ENCODE peak calls at places on chromosomes 2 and 18, in five cellular contexts. J is DMS 273 treated with DMSO at 0.1 percent for 48 hours, Y is SHP77, V is GM12891, D is RWPE1. G is an unnamed sample.

GRCh38 chr2:182330451-182331325 is 96.1 kb downstream of the PDE1A start:
- DNase-seq in V (no peak), J (no peak), D (no peak), Y (no peak), G (no peak)

GRCh38 chr2:133986076-133986837 is 267.6 kb upstream of the MGAT5 start:
- DNase-seq in J (no peak), D (peak; percentile 46), V (no peak), Y (no peak), G (no peak)

GRCh38 chr18:56083097-56083865 is 495.3 kb upstream of the TCF4 start:
- DNase-seq in D (no peak), V (no peak), J (no peak), Y (peak; percentile 5), G (no peak)

GRCh38 chr2:219644801-219645480 is 17.5 kb downstream of the SLC4A3 start:
- DNase-seq in J (no peak), Y (peak; percentile 56), D (no peak), V (no peak), G (no peak)

GRCh38 chr2:119223521-119224390 is at the start of gene STEAP3:
- DNase-seq in Y (peak; percentile 82), V (peak; percentile 89), D (peak; percentile 72), J (no peak), G (no peak)

GRCh38 chr2:233572468-233572867 is 5.9 kb upstream of the USP40 start:
- DNase-seq in D (no peak), Y (no peak), V (no peak), J (no peak), G (no peak)

GRCh38 chr2:99512081-99512480 is 22.3 kb upstream of the REV1 start:
- DNase-seq in V (no peak), D (no peak), Y (no peak), J (no peak), G (no peak)

GRCh38 chr18:79857082-79857661 is 59.4 kb downstream of the KCNG2 start:
- DNase-seq in Y (no peak), V (no peak), J (no peak), D (no peak), G (no peak)

GRCh38 chr2:130198343-130198742 is at the start of gene TUBA3E:
- DNase-seq in D (no peak), V (no peak), Y (no peak), J (no peak), G (no peak)

GRCh38 chr2:108786008-108786353 is 590 bp upstream of the CCDC138 start:
- DNase-seq in V (no peak), D (no peak), Y (no peak), J (no peak), G (no peak)

GRCh38 chr2:149562304-149562703 is 25.3 kb downstream of the MMADHC start:
- DNase-seq in J (no peak), D (no peak), Y (no peak), V (no peak), G (no peak)

GRCh38 chr2:228545041-228545440 is 363.6 kb upstream of the SPHKAP start:
- DNase-seq in Y (no peak), D (peak; percentile 56), J (no peak), V (no peak), G (no peak)

GRCh38 chr2:172734711-172735645 is 667 bp upstream of the RAPGEF4 start:
- DNase-seq in D (peak; percentile 52), V (peak; percentile 6), J (no peak), Y (peak; percentile 20), G (no peak)

GRCh38 chr2:204033601-204034495 is 97.3 kb downstream of the ICOS start:
- DNase-seq in D (no peak), V (no peak), Y (no peak), J (no peak), G (no peak)

GRCh38 chr2:43041167-43041566 is 185.2 kb downstream of the ZFP36L2 start:
- DNase-seq in V (no peak), J (no peak), Y (no peak), D (no peak), G (no peak)

GRCh38 chr2:18055290-18055689 is 176.8 kb downstream of the KCNS3 start:
- DNase-seq in J (no peak), V (no peak), D (peak; percentile 12), Y (no peak), G (no peak)

GRCh38 chr2:222398446-222398885 is 25.9 kb upstream of the SGPP2 start:
- DNase-seq in Y (no peak), D (no peak), J (peak; percentile 84), V (no peak), G (no peak)

GRCh38 chr2:3108105-3108504 is 269.5 kb downstream of the EIPR1 start:
- DNase-seq in D (no peak), J (no peak), V (no peak), Y (no peak), G (no peak)

G was measured in T-helper 2 cell.